ENCODE peak calls at places on chromosomes 1 and 21, in nine cellular contexts. V, F, C, Y, Z, H, S, W and M are unnamed samples.

GRCh38 chr1:32926562-32926961 is 25.4 kb upstream of the TMEM54 start:
- DNase-seq in V (no peak), F (no peak), C (peak), Y (no peak), Z (no peak), H (no peak), S (no peak), W (no peak), M (no peak)

GRCh38 chr1:116569776-116570357 is 959 bp downstream of the CD58 start:
- DNase-seq in V (peak), F (peak), C (peak), Y (no peak), Z (no peak), H (peak), S (peak), W (peak), M (peak)

GRCh38 chr1:39145651-39145970 is 58.9 kb upstream of the MACF1 start:
- DNase-seq in V (no peak), F (no peak), C (no peak), Y (no peak), Z (no peak), H (no peak), S (no peak), W (no peak), M (no peak)

GRCh38 chr1:232868793-232869491 is 63.7 kb downstream of the MAP10 start:
- DNase-seq in V (peak), F (peak), C (no peak), Y (peak), Z (peak), H (no peak), S (peak), W (peak), M (no peak)

GRCh38 chr21:23986987-23987386 is 1620.3 kb downstream of the MRPL39 start:
- DNase-seq in V (no peak), F (no peak), C (peak), Y (no peak), Z (no peak), H (no peak), S (no peak), W (no peak), M (no peak)

GRCh38 chr1:179754031-179754624 is 11.0 kb downstream of the FAM163A start:
- DNase-seq in V (no peak), F (no peak), C (no peak), Y (peak), Z (peak), H (no peak), S (no peak), W (peak), M (no peak)

GRCh38 chr1:151815716-151816327 is 10.6 kb upstream of the LINGO4 start:
- DNase-seq in V (no peak), F (no peak), C (no peak), Y (no peak), Z (no peak), H (peak), S (no peak), W (no peak), M (no peak)

GRCh38 chr1:7930547-7931445 is 9.8 kb downstream of the TNFRSF9 start:
- DNase-seq in V (no peak), F (no peak), C (no peak), Y (no peak), Z (no peak), H (no peak), S (no peak), W (no peak), M (no peak)

GRCh38 chr1:12177999-12178441 is 11.2 kb downstream of the TNFRSF1B start:
- DNase-seq in V (peak), F (peak), C (peak), Y (peak), Z (peak), H (peak), S (no peak), W (peak), M (peak)

DNA sequence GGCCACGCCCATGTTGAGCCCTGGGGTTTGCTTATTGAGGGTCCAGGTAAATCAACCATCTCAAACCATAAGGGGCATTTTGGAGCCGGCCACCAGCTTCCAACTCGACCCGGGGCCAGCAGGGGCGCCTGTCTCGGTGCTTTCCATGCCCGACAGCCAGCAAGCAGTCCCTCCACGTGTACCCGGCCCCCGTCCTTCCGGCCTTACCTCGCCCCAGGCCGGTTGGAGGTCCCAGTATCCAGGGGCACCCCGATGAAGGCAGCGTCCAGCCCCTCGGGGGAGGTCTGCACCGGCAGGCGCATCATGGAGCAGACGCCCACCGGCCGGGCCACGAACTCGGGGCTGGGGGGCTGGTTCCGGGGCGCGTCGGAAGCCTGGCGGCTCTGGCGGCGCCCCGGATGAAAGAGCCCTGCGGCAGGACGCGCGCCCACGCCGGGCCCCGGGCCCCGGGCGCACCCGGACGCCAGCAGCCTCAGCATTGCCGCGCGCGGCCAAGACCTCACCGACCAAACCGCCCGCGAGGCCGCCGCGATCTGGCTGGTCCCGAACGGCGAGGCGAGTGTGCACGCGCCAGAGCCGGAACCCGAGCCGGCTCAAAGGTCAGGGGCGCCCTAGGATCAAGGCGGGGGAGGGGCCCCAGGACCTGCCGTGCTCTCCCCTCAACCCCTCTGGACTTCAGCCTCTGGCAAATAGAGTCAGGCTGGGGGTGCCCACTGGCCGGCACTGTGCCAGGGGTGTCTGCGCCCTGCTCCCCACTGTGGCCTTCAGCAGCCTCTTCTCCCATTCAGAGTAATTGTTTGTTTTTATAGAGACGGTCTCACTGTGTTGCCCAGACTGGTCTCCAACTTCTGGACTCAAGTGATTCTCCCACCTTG is at the start of gene AGMAT:
- DNase-seq in V (no peak), F (peak), C (peak), Y (peak), Z (peak), H (peak), S (no peak), W (peak), M (peak)
- H3K4me3 ChIP-seq in V (no peak), F (peak), C (peak), Y (peak), Z (peak), H (peak), S (peak), W (peak), M (peak)

DNA sequence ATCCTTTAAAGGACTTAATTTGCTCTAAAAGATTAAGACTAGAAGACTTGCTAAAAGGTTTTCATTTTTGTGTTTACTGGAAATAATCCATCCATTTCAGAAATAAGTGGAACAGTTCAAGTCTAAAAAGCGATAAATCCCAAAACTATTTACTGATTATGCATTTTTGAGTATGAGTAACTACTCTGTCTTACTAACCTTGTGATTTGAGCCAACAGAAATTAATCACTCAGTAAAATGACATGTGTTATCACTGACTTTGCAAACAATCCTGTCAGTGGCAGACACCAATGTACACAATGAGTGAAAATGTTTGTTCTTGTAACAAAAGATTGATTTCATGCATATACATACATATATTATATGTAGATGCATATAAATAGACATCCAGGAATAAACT is 218.0 kb downstream of the DENND1B start:
- DNase-seq in V (no peak), F (no peak), C (no peak), Y (peak), Z (no peak), H (no peak), S (no peak), W (peak), M (no peak)
- H3K4me3 ChIP-seq in V (no peak), F (no peak), C (no peak), Y (no peak), Z (no peak), H (no peak), S (no peak), W (no peak), M (no peak)

GRCh38 chr21:31872452-31873274 is at the start of gene HUNK:
- DNase-seq in V (no peak), F (peak), C (peak), Y (peak), Z (peak), H (peak), S (no peak), W (peak), M (peak)

GRCh38 chr21:31872072-31872451 is 758 bp upstream of the HUNK start:
- DNase-seq in V (no peak), F (no peak), C (peak), Y (no peak), Z (no peak), H (no peak), S (no peak), W (no peak), M (no peak)

GRCh38 chr21:31873696-31874599 is 1.1 kb downstream of the HUNK start:
- DNase-seq in V (no peak), F (peak), C (peak), Y (no peak), Z (peak), H (peak), S (no peak), W (peak), M (peak)

GRCh38 chr21:31874817-31875216 is 2.0 kb downstream of the HUNK start:
- DNase-seq in V (no peak), F (no peak), C (peak), Y (no peak), Z (no peak), H (no peak), S (no peak), W (no peak), M (peak)

DNA sequence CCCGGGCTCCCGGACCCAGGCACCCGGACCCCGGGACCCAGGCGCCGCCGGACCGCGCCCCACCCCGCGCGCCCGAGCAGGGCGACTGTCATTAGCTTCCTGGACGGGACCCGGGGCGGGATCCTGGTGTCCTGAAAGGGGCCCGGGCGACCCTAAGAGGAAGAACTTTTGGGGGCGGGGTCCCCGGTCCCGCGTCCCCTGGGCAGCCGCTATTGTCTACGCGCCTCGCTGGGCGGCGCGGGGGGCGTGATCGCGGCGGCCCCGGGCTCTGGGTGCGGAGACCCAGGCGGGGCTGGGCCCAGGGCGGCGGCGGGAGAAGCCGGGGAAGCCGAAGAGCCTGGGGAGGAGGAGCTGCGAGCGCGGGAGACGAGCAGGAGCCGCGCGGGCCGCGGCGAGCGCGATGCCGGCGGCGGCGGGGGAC is 465 bp downstream of the HUNK start:
- DNase-seq in V (no peak), F (peak), C (peak), Y (no peak), Z (no peak), H (peak), S (no peak), W (no peak), M (no peak)
- H3K4me3 ChIP-seq in V (peak), F (peak), C (peak), Y (peak), Z (peak), H (peak), S (peak), W (peak), M (peak)

DNA sequence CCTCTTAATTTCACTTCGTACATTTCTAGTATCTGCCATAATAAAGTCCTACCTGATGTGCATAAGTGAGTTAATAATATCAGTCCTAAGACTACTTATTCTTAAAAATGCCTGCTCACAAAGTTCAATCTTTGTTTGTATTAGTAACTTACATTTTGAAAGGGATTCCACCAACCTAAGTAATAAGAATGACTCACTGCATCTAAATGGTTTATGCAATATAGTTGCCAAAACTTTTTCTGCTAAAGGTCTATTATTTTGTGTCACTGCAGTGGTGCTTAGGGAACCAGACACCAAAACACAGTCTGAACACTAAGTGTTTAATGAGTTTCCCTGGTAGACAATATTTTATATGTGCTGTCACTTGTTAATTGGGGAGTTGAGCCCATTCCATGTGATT is 1.8 kb downstream of the ZNF669 start:
- DNase-seq in V (no peak), F (no peak), C (no peak), Y (no peak), Z (no peak), H (no peak), S (no peak), W (no peak), M (no peak)
- H3K4me3 ChIP-seq in V (no peak), F (peak), C (peak), Y (no peak), Z (no peak), H (no peak), S (no peak), W (no peak), M (no peak)